ENCODE peak calls at places on chromosomes 12 and 14, in eight cellular contexts. V is AG04450, G is endodermal cell, E is fibroblast of lung, T is uterus, Q is left ventricle myocardium inferior, N is GM23338, X is osteoblast. P is an unnamed sample.

GRCh38 chr14:72104011-72104613 is 171.9 kb downstream of the RGS6 start:
- DNase-seq in V (no peak), G (peak), E (no peak), T (no peak), Q (no peak), N (peak), X (no peak), P (no peak)

GRCh38 chr14:23376477-23377200 is at the start of gene CMTM5:
- DNase-seq in V (no peak), G (peak), E (no peak), T (no peak), Q (no peak), N (peak), X (peak), P (peak)

GRCh38 chr14:93994919-93995682 is 2.0 kb upstream of the CCDC197 start:
- DNase-seq in V (peak), G (peak), E (peak), T (peak), Q (peak), N (peak), X (peak), P (no peak)

GRCh38 chr12:1927751-1928351 is 9.4 kb upstream of the CACNA2D4 start:
- DNase-seq in V (no peak), G (peak), E (no peak), T (no peak), Q (peak), N (no peak), X (peak), P (no peak)

GRCh38 chr14:68566075-68566474 is 226.8 kb downstream of the ZFP36L1 start:
- DNase-seq in V (no peak), G (no peak), E (no peak), T (no peak), Q (no peak), N (no peak), X (no peak), P (no peak)

GRCh38 chr14:51341338-51341737 is 101.3 kb downstream of the TMX1 start:
- DNase-seq in V (no peak), G (no peak), E (peak), T (no peak), Q (no peak), N (no peak), X (no peak), P (no peak)

GRCh38 chr14:105421723-105422615 is 2.3 kb downstream of the MTA1 start:
- DNase-seq in V (no peak), G (no peak), E (no peak), T (no peak), Q (no peak), N (no peak), X (peak), P (no peak)

GRCh38 chr14:100546051-100546443 is 41.2 kb downstream of the BEGAIN start:
- DNase-seq in V (no peak), G (no peak), E (no peak), T (peak), Q (peak), N (no peak), X (no peak), P (no peak)

GRCh38 chr12:120249875-120250795 is 15.4 kb downstream of the PXN start:
- DNase-seq in V (no peak), G (peak), E (no peak), T (peak), Q (peak), N (no peak), X (no peak), P (no peak)

GRCh38 chr12:18224745-18225144 is 36.6 kb upstream of the PIK3C2G start:
- DNase-seq in V (no peak), G (no peak), E (peak), T (no peak), Q (no peak), N (peak), X (peak), P (no peak)

GRCh38 chr14:90788031-90788430 is 28.2 kb downstream of the TTC7B start:
- DNase-seq in V (no peak), G (peak), E (no peak), T (no peak), Q (no peak), N (no peak), X (no peak), P (peak)

GRCh38 chr12:79891506-79892162 is 43.3 kb downstream of the PPP1R12A start:
- DNase-seq in V (no peak), G (no peak), E (no peak), T (no peak), Q (no peak), N (no peak), X (no peak), P (no peak)

GRCh38 chr12:132477703-132478432 is 12.1 kb upstream of the FBRSL1 start:
- DNase-seq in V (no peak), G (no peak), E (no peak), T (no peak), Q (no peak), N (no peak), X (peak), P (no peak)

GRCh38 chr12:114399664-114400211 is 6.2 kb downstream of the TBX5 start:
- DNase-seq in V (peak), G (peak), E (peak), T (no peak), Q (no peak), N (peak), X (no peak), P (no peak)

GRCh38 chr12:120466560-120467315 is 2.8 kb downstream of the SRSF9 start:
- DNase-seq in V (no peak), G (peak), E (peak), T (peak), Q (no peak), N (peak), X (no peak), P (no peak)

GRCh38 chr14:65296402-65296801 is 116.1 kb upstream of the FUT8 start:
- DNase-seq in V (no peak), G (no peak), E (no peak), T (no peak), Q (no peak), N (no peak), X (no peak), P (no peak)

GRCh38 chr14:97408937-97409860 is 612.0 kb downstream of the VRK1 start:
- DNase-seq in V (no peak), G (peak), E (no peak), T (no peak), Q (no peak), N (no peak), X (no peak), P (no peak)

GRCh38 chr14:61623927-61624326 is 71.4 kb upstream of the HIF1A start:
- DNase-seq in V (no peak), G (no peak), E (no peak), T (no peak), Q (no peak), N (no peak), X (no peak), P (no peak)

GRCh38 chr12:110816761-110817160 is 30.0 kb upstream of the CCDC63 start:
- DNase-seq in V (no peak), G (no peak), E (no peak), T (no peak), Q (no peak), N (no peak), X (no peak), P (no peak)

DNA sequence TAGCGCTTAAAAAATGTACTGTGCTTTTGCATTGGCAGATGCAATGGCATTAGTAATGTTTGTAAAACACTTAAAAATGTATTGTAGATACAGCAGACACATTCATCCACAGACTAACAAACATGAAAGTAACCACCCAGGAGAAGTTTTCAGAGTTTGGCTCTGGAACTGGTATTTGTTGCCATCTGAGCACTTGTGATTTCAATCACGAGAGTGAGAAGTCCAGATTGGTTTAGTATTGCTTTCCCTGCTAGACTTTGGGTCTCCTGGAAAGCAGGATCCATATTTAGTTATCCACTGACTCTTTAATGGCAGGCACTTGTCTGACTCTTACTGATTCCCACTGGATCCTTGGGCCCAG is 13.2 kb downstream of the RASSF8 start:
- DNase-seq in V (no peak), G (no peak), E (no peak), T (no peak), Q (no peak), N (no peak), X (no peak), P (no peak)
- H3K27ac ChIP-seq in V (no peak), G (no peak), E (peak), T (peak), Q (no peak), N (no peak), X (peak), P (no peak)

DNA sequence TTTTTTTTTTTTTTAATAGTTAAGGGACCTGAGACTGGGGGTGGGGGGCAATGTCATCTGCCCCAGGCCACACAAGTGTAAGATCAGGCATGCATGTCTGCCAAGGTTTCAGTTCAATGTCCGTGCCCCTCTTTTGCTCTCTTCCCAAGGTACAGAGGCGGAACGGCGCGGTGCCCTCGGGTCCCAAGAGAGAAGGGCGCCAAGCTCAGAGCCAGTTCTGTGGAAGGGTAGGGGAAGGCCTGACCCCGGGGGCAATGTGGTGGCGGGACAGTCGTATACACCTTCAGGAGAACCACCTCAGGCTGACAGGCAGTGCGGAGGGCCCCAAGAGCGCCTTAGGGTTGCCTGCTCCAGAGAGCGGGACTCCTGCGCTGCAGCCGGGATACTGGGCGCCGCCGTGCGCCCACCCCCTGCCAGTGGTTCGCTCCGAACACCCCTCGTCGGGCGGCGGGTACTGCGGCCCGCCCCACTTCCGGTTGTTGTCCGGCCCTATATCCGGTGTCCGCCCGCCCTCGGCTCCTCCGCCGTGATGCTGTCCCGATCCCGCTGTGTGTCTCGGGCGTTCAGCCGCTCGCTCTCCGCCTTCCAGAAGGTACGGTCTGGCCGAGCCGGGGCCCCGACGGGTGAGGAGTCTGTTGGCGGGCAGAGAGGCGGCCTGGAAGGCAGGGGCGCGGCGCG is at the start of gene DLST:
- DNase-seq in V (peak), G (peak), E (peak), T (peak), Q (peak), N (peak), X (peak), P (peak)
- TF ChIP-seq CTCF in V (no peak), G (no peak), E (no peak), T (no peak), Q (no peak), N (no peak), X (no peak), P (no peak)

DNA sequence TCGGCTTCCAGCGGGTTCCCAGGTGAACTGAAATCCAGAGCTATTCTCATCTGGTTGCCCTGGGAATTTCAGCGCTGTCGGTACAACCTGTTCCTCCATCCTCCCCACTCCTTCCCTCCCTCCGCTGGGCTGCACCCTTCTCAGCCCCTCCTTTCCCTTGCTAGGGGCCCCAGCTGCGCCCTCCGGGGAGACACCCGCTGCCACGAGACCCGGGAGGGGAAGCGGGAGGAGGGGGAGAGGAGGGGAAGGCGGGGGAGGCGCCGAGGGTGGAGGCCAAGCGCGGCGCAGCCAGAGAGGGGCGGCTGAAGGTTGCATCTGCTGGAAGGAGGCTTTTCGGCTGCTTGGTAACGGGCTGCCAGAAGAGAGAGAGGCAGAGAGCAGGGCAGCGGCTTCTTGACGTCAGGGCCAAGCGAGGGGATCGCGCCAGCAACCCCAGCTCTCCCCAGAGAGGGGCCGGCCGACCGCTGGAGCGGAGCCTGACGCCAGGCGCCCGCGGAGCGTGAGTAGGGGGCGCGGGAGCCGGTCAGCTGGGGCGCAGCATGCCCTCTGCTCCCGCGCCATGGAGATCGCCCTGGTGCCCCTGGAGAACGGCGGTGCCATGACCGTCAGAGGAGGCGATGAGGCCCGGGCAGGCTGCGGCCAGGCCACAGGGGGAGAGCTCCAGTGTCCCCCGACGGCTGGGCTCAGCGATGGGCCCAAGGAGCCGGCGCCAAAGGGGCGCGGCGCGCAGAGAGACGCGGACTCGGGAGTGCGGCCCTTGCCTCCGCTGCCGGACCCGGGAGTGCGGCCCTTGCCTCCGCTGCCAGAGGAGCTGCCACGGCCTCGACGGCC is at the start of gene KCNA5:
- DNase-seq in V (no peak), G (peak), E (no peak), T (peak), Q (peak), N (peak), X (no peak), P (peak)
- H3K4me3 ChIP-seq in V (no peak), G (peak), E (no peak), T (no peak), Q (peak), N (peak), X (no peak), P (peak)

DNA sequence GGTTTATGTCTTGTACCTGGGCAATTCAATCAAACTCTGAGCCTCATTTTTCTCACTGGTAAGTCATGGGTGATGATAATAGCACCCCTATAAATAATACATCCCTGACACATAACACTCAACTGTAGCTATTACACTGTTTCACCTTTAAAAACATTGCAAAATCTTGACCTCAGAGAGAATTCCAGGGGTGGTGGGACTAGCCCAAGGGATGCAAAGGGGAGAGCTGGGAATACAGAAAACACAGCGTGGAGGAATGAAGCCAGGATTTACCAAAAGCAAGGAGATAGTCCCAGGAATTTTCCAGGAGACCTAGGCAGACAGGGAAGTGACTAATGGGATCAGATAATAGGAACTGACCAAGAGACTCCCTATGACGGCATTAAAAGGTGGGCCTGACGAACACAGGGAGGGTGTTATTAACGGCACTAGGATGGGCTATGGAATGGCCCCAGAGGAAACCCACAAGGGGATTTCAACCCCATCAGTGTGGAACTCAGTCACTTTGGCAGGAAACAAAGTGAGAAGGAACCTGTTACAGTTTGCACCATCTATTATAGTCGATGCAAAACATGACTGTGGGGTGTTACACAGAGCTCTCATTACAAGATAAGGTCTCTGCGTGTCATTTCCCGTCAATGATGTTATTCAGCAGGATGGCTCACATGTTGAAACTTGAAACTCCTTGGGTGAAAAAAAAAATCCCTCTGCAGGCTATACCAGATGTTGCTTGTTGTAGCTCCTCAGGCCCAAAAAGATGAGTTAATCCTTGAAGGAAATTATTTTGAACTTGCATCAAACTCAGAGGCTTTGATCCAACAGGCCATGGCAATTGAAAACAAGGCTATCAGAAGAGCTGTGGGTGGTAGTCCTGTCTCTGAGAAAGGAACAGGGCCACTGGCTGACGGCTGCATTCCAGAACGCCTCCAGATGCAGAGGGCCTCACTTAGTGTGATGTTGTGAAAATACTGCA is 58.7 kb downstream of the DRAM1 start:
- DNase-seq in V (peak), G (peak), E (peak), T (peak), Q (peak), N (peak), X (peak), P (no peak)
- H3K27ac ChIP-seq in V (peak), G (no peak), E (peak), T (peak), Q (peak), N (no peak), X (peak), P (no peak)

DNA sequence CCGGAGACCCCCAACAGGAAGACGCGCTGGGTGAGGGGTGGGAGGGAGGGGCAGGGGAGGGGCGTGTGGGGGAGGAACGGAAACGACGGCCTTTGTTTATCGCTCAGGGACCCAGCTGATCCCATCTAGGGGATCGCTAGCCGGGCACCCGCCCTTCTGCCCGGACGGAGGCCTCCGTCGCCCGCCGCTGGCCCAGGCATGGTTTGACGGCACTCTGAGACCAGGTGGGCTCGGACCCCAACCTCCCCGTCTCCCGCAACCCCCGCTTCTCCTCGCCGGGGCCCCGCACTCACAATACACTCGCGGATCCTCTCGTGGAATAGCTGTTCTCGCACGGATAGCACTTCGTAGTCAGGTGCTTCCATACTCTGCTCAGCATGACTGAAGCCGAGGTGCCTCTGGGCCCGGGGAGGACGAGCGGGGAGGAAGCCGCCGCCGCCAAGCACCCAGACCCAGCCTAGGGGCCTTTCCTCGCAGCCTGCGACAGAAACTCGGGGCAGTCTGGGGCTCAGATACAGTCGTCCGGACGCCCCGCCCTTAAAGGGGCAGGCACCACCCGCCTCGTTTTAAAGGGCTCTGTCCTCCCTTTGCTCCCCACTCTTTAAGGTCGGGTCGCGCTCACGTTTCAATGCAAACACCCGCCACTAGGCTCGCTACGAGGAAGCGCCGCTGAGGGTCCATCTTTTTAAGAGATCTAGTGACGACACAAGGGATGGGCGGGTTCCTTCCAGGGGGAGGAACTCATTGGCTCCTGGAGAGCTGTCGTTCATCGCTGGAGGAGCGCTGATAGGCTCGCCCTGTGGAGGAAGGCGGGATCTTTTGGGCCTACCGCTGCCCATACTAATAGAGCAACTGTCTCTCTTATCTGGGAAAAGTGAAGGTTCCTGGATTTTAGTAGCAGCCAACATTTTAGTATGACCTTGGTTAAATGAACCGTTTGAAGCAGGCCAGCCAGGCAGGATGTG is at the start of gene LMBR1L:
- DNase-seq in V (peak), G (peak), E (peak), T (peak), Q (peak), N (peak), X (peak), P (peak)
- TF ChIP-seq CTCF in V (peak), G (peak), E (peak), T (peak), Q (peak), N (peak), X (peak), P (peak)

GRCh38 chr12:45669093-45669492 is 60.4 kb upstream of the ARID2 start:
- DNase-seq in V (no peak), G (no peak), E (peak), T (no peak), Q (no peak), N (no peak), X (no peak), P (no peak)
- H3K4me3 ChIP-seq in V (peak), G (no peak), E (no peak), T (no peak), Q (no peak), N (no peak), X (no peak), P (no peak)

DNA sequence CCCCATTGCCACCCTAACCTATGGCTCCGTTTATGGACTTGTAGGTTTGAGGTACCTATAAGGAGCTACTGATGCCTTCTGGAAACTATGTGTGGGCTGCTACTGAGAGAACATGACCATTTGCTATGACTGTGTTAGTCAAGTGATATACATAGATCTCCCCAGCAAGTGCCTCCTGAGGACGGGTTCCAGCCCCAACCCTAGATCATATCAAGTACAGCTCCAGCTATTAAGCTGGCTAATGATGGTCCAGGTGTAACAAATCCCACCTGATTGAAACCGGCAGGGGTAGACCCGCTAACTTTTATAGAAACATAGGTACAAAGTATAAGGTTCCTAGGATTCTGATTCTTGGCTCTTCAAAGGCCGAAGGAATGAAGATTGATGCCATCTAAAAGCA is 23.7 kb downstream of the NINJ2 start:
- DNase-seq in V (no peak), G (no peak), E (no peak), T (no peak), Q (no peak), N (no peak), X (no peak), P (no peak)
- H3K27ac ChIP-seq in V (no peak), G (no peak), E (no peak), T (peak), Q (peak), N (no peak), X (no peak), P (no peak)

GRCh38 chr12:31906581-31907286 is 52.5 kb upstream of the RESF1 start:
- DNase-seq in V (no peak), G (no peak), E (no peak), T (no peak), Q (no peak), N (no peak), X (no peak), P (no peak)
- TF ChIP-seq CTCF in V (no peak), G (no peak), E (no peak), T (no peak), Q (no peak), N (no peak), X (no peak), P (no peak)

P was measured in dorsolateral prefrontal cortex.